ENCODE peak calls at places on chromosomes 16 and 17, in eight cellular contexts. One of them, this sample, is unnamed.

GRCh38 chr17:5050281-5050680 is 15.1 kb upstream of the SLC52A1 start:
- DNase-seq in NCI-H748 treated with DMSO at 0.1 percent for 48 hours: no peak
- DNase-seq in AG09309: no peak
- DNase-seq in aorta: no peak
- DNase-seq in caudate nucleus: no peak
- DNase-seq in kidney epithelial cell: no peak
- DNase-seq in left ventricle myocardium inferior: no peak
- DNase-seq in astrocyte of the cerebellum: no peak
- DNase-seq in this sample: no peak

GRCh38 chr16:82653550-82654511 is 27.1 kb downstream of the CDH13 start:
- DNase-seq in NCI-H748 treated with DMSO at 0.1 percent for 48 hours: no peak
- DNase-seq in AG09309: peak
- DNase-seq in aorta: no peak
- DNase-seq in caudate nucleus: no peak
- DNase-seq in kidney epithelial cell: peak
- DNase-seq in left ventricle myocardium inferior: no peak
- DNase-seq in astrocyte of the cerebellum: peak
- DNase-seq in this sample: no peak

GRCh38 chr17:74354123-74354522 is 7.5 kb downstream of the BTBD17 start:
- DNase-seq in NCI-H748 treated with DMSO at 0.1 percent for 48 hours: no peak
- DNase-seq in AG09309: no peak
- DNase-seq in aorta: peak
- DNase-seq in caudate nucleus: no peak
- DNase-seq in kidney epithelial cell: no peak
- DNase-seq in left ventricle myocardium inferior: peak
- DNase-seq in astrocyte of the cerebellum: no peak
- DNase-seq in this sample: no peak

GRCh38 chr17:6699997-6700947 is 12.9 kb downstream of the SLC13A5 start:
- DNase-seq in NCI-H748 treated with DMSO at 0.1 percent for 48 hours: no peak
- DNase-seq in AG09309: no peak
- DNase-seq in aorta: no peak
- DNase-seq in caudate nucleus: no peak
- DNase-seq in kidney epithelial cell: no peak
- DNase-seq in left ventricle myocardium inferior: no peak
- DNase-seq in astrocyte of the cerebellum: no peak
- DNase-seq in this sample: no peak

GRCh38 chr17:48852251-48852650 is 21.4 kb downstream of the CALCOCO2 start:
- DNase-seq in NCI-H748 treated with DMSO at 0.1 percent for 48 hours: no peak
- DNase-seq in AG09309: no peak
- DNase-seq in aorta: no peak
- DNase-seq in caudate nucleus: no peak
- DNase-seq in kidney epithelial cell: no peak
- DNase-seq in left ventricle myocardium inferior: no peak
- DNase-seq in astrocyte of the cerebellum: no peak
- DNase-seq in this sample: no peak

GRCh38 chr17:2965621-2966275 is 97.7 kb downstream of the OR1D5 start:
- DNase-seq in NCI-H748 treated with DMSO at 0.1 percent for 48 hours: no peak
- DNase-seq in AG09309: no peak
- DNase-seq in aorta: no peak
- DNase-seq in caudate nucleus: no peak
- DNase-seq in kidney epithelial cell: no peak
- DNase-seq in left ventricle myocardium inferior: no peak
- DNase-seq in astrocyte of the cerebellum: no peak
- DNase-seq in this sample: no peak

GRCh38 chr16:21626659-21627277 is 25.6 kb downstream of the IGSF6 start:
- DNase-seq in NCI-H748 treated with DMSO at 0.1 percent for 48 hours: no peak
- DNase-seq in AG09309: peak
- DNase-seq in aorta: no peak
- DNase-seq in caudate nucleus: no peak
- DNase-seq in kidney epithelial cell: peak
- DNase-seq in left ventricle myocardium inferior: no peak
- DNase-seq in astrocyte of the cerebellum: peak
- DNase-seq in this sample: peak

GRCh38 chr17:41527076-41528023 is 758 bp downstream of the KRT19 start:
- DNase-seq in NCI-H748 treated with DMSO at 0.1 percent for 48 hours: peak
- DNase-seq in AG09309: no peak
- DNase-seq in aorta: no peak
- DNase-seq in caudate nucleus: no peak
- DNase-seq in kidney epithelial cell: no peak
- DNase-seq in left ventricle myocardium inferior: no peak
- DNase-seq in astrocyte of the cerebellum: no peak
- DNase-seq in this sample: no peak

GRCh38 chr17:82350182-82351030 is 8.6 kb upstream of the TEX19 start:
- DNase-seq in NCI-H748 treated with DMSO at 0.1 percent for 48 hours: no peak
- DNase-seq in AG09309: no peak
- DNase-seq in aorta: no peak
- DNase-seq in caudate nucleus: no peak
- DNase-seq in kidney epithelial cell: no peak
- DNase-seq in left ventricle myocardium inferior: no peak
- DNase-seq in astrocyte of the cerebellum: no peak
- DNase-seq in this sample: no peak

GRCh38 chr17:57551321-57552079 is 193.6 kb downstream of the CCDC182 start:
- DNase-seq in NCI-H748 treated with DMSO at 0.1 percent for 48 hours: no peak
- DNase-seq in AG09309: no peak
- DNase-seq in aorta: no peak
- DNase-seq in caudate nucleus: no peak
- DNase-seq in kidney epithelial cell: no peak
- DNase-seq in left ventricle myocardium inferior: no peak
- DNase-seq in astrocyte of the cerebellum: no peak
- DNase-seq in this sample: no peak

GRCh38 chr17:8001976-8002645 is at the start of gene GUCY2D:
- DNase-seq in NCI-H748 treated with DMSO at 0.1 percent for 48 hours: no peak
- DNase-seq in AG09309: no peak
- DNase-seq in aorta: peak
- DNase-seq in caudate nucleus: no peak
- DNase-seq in kidney epithelial cell: no peak
- DNase-seq in left ventricle myocardium inferior: no peak
- DNase-seq in astrocyte of the cerebellum: no peak
- DNase-seq in this sample: no peak

GRCh38 chr16:89099905-89100304 is 6.3 kb downstream of the ACSF3 start:
- DNase-seq in NCI-H748 treated with DMSO at 0.1 percent for 48 hours: no peak
- DNase-seq in AG09309: no peak
- DNase-seq in aorta: no peak
- DNase-seq in caudate nucleus: no peak
- DNase-seq in kidney epithelial cell: no peak
- DNase-seq in left ventricle myocardium inferior: no peak
- DNase-seq in astrocyte of the cerebellum: no peak
- DNase-seq in this sample: no peak

GRCh38 chr16:14961405-14962186 is 13.2 kb upstream of the PDXDC1 start:
- DNase-seq in NCI-H748 treated with DMSO at 0.1 percent for 48 hours: no peak
- DNase-seq in AG09309: no peak
- DNase-seq in aorta: no peak
- DNase-seq in caudate nucleus: no peak
- DNase-seq in kidney epithelial cell: no peak
- DNase-seq in left ventricle myocardium inferior: no peak
- DNase-seq in astrocyte of the cerebellum: no peak
- DNase-seq in this sample: no peak

GRCh38 chr16:21194771-21195301 is 16.5 kb downstream of the ZP2 start:
- DNase-seq in NCI-H748 treated with DMSO at 0.1 percent for 48 hours: no peak
- DNase-seq in AG09309: no peak
- DNase-seq in aorta: no peak
- DNase-seq in caudate nucleus: no peak
- DNase-seq in kidney epithelial cell: peak
- DNase-seq in left ventricle myocardium inferior: no peak
- DNase-seq in astrocyte of the cerebellum: no peak
- DNase-seq in this sample: no peak

GRCh38 chr16:63913278-63913677 is 1208.6 kb downstream of the CDH11 start:
- DNase-seq in NCI-H748 treated with DMSO at 0.1 percent for 48 hours: no peak
- DNase-seq in AG09309: no peak
- DNase-seq in aorta: no peak
- DNase-seq in caudate nucleus: no peak
- DNase-seq in kidney epithelial cell: no peak
- DNase-seq in left ventricle myocardium inferior: no peak
- DNase-seq in astrocyte of the cerebellum: no peak
- DNase-seq in this sample: no peak

GRCh38 chr16:1707193-1707790 is 1.3 kb downstream of the MAPK8IP3 start:
- DNase-seq in NCI-H748 treated with DMSO at 0.1 percent for 48 hours: no peak
- DNase-seq in AG09309: no peak
- DNase-seq in aorta: no peak
- DNase-seq in caudate nucleus: no peak
- DNase-seq in kidney epithelial cell: no peak
- DNase-seq in left ventricle myocardium inferior: no peak
- DNase-seq in astrocyte of the cerebellum: no peak
- DNase-seq in this sample: no peak